ENCODE peak calls at places on chromosomes 6 and 20, in eight cellular contexts. O, A, B, N, S, Q, I and P are unnamed samples.
A peak's percentile ranks its signal among the peaks of the same experiment; 100 is the strongest.

GRCh38 chr20:42792052-42792451 is 397.7 kb downstream of the PTPRT start:
- DNase-seq in O (no peak), A (no peak), B (no peak), N (no peak), S (no peak), Q (no peak), I (no peak), P (no peak)

GRCh38 chr20:55174635-55175034 is 699.2 kb downstream of the DOK5 start:
- DNase-seq in O (no peak), A (no peak), B (no peak), N (no peak), S (no peak), Q (no peak), I (no peak), P (no peak)

GRCh38 chr6:25179051-25179778 is 100.0 kb upstream of the CARMIL1 start:
- DNase-seq in O (no peak), A (no peak), B (no peak), N (no peak), S (no peak), Q (no peak), I (no peak), P (no peak)

GRCh38 chr6:154931741-154932424 is 63.2 kb upstream of the TIAM2 start:
- DNase-seq in O (no peak), A (no peak), B (no peak), N (no peak), S (no peak), Q (no peak), I (no peak), P (no peak)

GRCh38 chr6:147005499-147005898 is 198.7 kb upstream of the STXBP5 start:
- DNase-seq in O (no peak), A (no peak), B (no peak), N (no peak), S (no peak), Q (no peak), I (no peak), P (no peak)

GRCh38 chr6:155495011-155495768 is 39.6 kb upstream of the NOX3 start:
- DNase-seq in O (peak; percentile 78), A (peak; percentile 41), B (no peak), N (no peak), S (peak; percentile 80), Q (no peak), I (peak; percentile 18), P (no peak)

GRCh38 chr6:104483225-104483834 is 376.4 kb downstream of the HACE1 start:
- DNase-seq in O (no peak), A (peak; percentile 18), B (no peak), N (no peak), S (no peak), Q (peak; percentile 2), I (no peak), P (no peak)

GRCh38 chr6:152552616-152553209 is 84.4 kb downstream of the SYNE1 start:
- DNase-seq in O (peak; percentile 68), A (peak; percentile 80), B (peak; percentile 71), N (no peak), S (peak; percentile 84), Q (peak; percentile 53), I (peak; percentile 57), P (peak; percentile 20)

GRCh38 chr20:25116746-25117457 is 35.0 kb upstream of the VSX1 start:
- DNase-seq in O (no peak), A (no peak), B (no peak), N (no peak), S (no peak), Q (no peak), I (no peak), P (no peak)

GRCh38 chr20:45991616-45992015 is 17.1 kb upstream of the MMP9 start:
- DNase-seq in O (no peak), A (no peak), B (no peak), N (peak; percentile 34), S (no peak), Q (no peak), I (no peak), P (no peak)

GRCh38 chr6:49551126-49551865 is 828 bp downstream of the C6orf141 start:
- DNase-seq in O (no peak), A (peak; percentile 36), B (no peak), N (no peak), S (no peak), Q (no peak), I (no peak), P (peak; percentile 19)

GRCh38 chr6:27863962-27864905 is 48.0 kb downstream of the OR2B2 start:
- DNase-seq in O (no peak), A (no peak), B (no peak), N (no peak), S (peak; percentile 50), Q (no peak), I (no peak), P (peak; percentile 65)

GRCh38 chr6:26136321-26136720 is 49.1 kb downstream of the HFE start:
- DNase-seq in O (no peak), A (no peak), B (no peak), N (no peak), S (no peak), Q (no peak), I (no peak), P (no peak)

GRCh38 chr20:57899554-57899953 is 189.7 kb upstream of the PMEPA1 start:
- DNase-seq in O (no peak), A (no peak), B (no peak), N (peak; percentile 45), S (no peak), Q (no peak), I (no peak), P (no peak)

GRCh38 chr6:307874-308273 is 15.6 kb downstream of the DUSP22 start:
- DNase-seq in O (no peak), A (no peak), B (no peak), N (no peak), S (no peak), Q (no peak), I (no peak), P (no peak)

GRCh38 chr6:113050979-113051378 is 703.8 kb downstream of the RFPL4B start:
- DNase-seq in O (no peak), A (peak; percentile 38), B (no peak), N (no peak), S (no peak), Q (no peak), I (no peak), P (no peak)

GRCh38 chr6:35640017-35640664 is 48.6 kb downstream of the FKBP5 start:
- DNase-seq in O (no peak), A (no peak), B (no peak), N (no peak), S (no peak), Q (no peak), I (no peak), P (no peak)

GRCh38 chr20:52820641-52821292 is 151.4 kb upstream of the TSHZ2 start:
- DNase-seq in O (no peak), A (no peak), B (no peak), N (no peak), S (no peak), Q (no peak), I (no peak), P (no peak)

GRCh38 chr6:116975600-116975999 is 98.6 kb downstream of the RFX6 start:
- DNase-seq in O (no peak), A (no peak), B (no peak), N (no peak), S (no peak), Q (no peak), I (no peak), P (no peak)

DNA sequence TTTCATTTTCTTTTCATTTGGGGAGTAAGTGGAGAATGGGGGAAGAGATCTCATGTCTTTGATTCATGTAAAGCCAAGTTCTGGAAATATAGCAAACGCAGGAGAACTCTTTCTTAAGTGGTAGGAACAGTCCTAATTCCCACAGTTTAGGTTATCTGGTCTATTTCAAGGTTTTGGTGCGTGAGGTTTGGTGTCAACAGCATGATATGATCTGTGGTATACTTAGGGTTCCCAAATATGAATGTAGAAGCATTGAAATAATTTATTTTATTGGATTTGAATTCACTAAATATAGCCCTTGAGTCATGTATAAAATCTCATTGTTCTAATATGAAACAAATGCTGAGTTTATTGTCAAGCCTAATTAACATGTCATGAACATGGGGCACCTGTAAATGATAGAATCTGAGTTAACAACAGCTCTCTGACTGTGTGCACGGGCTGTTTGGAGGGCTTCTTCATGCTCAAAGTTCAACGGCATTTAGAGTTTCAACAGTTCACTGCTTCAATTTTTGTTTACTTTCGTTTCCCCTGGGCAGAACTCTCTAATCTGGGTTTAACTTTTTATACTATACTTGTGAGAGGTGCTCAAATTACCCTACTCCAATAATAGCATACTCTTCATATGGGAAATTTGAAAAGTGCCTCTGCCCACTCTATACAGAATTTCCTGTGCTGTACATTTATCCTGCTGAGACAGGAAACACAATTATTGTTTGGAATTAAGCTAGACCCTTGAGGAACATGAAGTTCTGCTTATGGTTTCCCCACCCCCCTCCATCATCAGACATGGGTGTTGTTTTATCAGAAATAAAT is 236.3 kb upstream of the ZNF217 start:
- DNase-seq in O (no peak), A (no peak), B (no peak), N (no peak), S (no peak), Q (peak; percentile 36), I (no peak), P (peak; percentile 43)
- H3K4me3 ChIP-seq in O (peak overlapping the region; percentile 3), A (no peak overlapping the region), B (no peak overlapping the region), N (no peak overlapping the region), S (peak overlapping the region; percentile 17), Q (peak overlapping the region; percentile 21), I (peak overlapping the region; percentile 46), P (peak overlapping the region; percentile 13)

DNA sequence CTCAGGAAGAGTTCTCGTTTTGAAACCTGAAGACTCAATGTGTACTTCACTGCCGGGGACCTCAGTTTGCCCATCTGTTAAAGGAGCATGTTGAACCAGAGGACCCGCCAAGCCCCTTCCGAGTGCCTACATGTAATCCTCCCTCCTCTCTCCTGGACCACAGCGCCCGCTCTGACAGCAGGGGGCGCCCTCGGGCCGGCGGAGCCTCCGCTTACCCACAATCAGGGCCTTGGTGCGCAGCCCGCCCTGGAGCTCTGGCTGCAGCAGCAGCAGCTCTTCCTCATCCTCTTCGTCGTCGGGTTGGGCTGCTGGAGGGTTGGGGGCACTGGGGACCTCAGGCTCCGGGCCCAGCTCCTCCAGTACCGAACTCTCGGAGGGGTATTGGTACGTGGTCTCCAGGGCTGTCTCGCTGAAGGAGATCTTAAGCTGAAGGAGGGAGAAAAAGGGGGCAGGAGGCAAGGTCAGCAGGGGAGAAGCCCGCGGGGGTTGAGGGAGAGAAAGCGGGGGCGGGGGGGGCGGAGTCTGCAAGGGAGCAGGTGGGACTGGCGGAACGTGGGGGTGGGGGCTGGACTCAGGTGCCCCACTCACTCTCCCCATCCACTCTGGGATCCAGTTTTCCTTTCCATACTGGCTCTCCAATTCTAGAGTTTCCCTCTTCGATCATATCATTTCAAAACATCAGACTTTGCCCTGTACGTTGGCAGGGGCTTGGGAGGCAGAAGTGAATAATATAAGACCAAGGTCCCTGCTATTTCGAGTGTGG is 6.3 kb upstream of the DHX16 start:
- DNase-seq in O (peak; percentile 88), A (peak; percentile 87), B (peak; percentile 90), N (no peak), S (peak; percentile 92), Q (no peak), I (peak; percentile 88), P (peak; percentile 91)
- H3K36me3 ChIP-seq in O (peaks cover 49% of the 10 kb centered on the region), A (peaks cover 21% of the 10 kb centered on the region), B (peaks cover 35% of the 10 kb centered on the region), N (peaks cover 73% of the 10 kb centered on the region), S (no peaks in the 10 kb centered on the region), Q (peaks cover 2% of the 10 kb centered on the region), I (peaks cover 44% of the 10 kb centered on the region), P (peaks cover 22% of the 10 kb centered on the region)

GRCh38 chr6:12075067-12075563 is 63.0 kb downstream of the HIVEP1 start:
- DNase-seq in O (no peak), A (peak; percentile 17), B (no peak), N (no peak), S (no peak), Q (no peak), I (no peak), P (no peak)
- TF ChIP-seq CTCF in O (no peak), A (peak; percentile 47), B (peak; percentile 39), N (peak; percentile 43), S (peak; percentile 16), Q (peak; percentile 67), I (peak; percentile 52), P (peak; percentile 49)

GRCh38 chr6:161374971-161375873 is 101.4 kb upstream of the AGPAT4 start:
- DNase-seq in O (peak; percentile 78), A (peak; percentile 48), B (peak; percentile 92), N (no peak), S (peak; percentile 45), Q (no peak), I (peak; percentile 62), P (no peak)
- H3K4me3 ChIP-seq in O (no peak overlapping the region), A (no peak overlapping the region), B (peak overlapping the region; percentile 8), N (no peak overlapping the region), S (no peak overlapping the region), Q (peak overlapping the region; percentile 38), I (peak overlapping the region; percentile 18), P (no peak overlapping the region)